ENCODE peak calls at places on chromosomes 11 and 22, in four cellular contexts. E, I, Q and W are unnamed samples.

GRCh38 chr22:44085743-44086741 is 61.9 kb downstream of the PARVB start:
- DNase-seq in E (peak), I (peak), Q (peak), W (peak)

GRCh38 chr11:87097582-87097981 is 59.8 kb downstream of the TMEM135 start:
- DNase-seq in E (peak), Q (no peak), I (peak), W (peak)

GRCh38 chr22:49193348-49193747 is 634.3 kb downstream of the BRD1 start:
- DNase-seq in I (no peak), E (no peak), Q (no peak), W (no peak)

GRCh38 chr11:69950120-69950519 is 128.0 kb upstream of the ANO1 start:
- DNase-seq in I (peak), E (no peak), Q (no peak), W (peak)

GRCh38 chr11:101862410-101863233 is 52.2 kb upstream of the CEP126 start:
- DNase-seq in E (peak), Q (peak), I (peak), W (no peak)

GRCh38 chr11:95989780-95990179 is 65.9 kb upstream of the MTMR2 start:
- DNase-seq in E (no peak), I (no peak), Q (no peak), W (no peak)

GRCh38 chr11:116832350-116833290 is 2.9 kb downstream of the APOC3 start:
- DNase-seq in Q (no peak), I (no peak), E (no peak), W (no peak)

GRCh38 chr11:125933030-125933813 is 12.6 kb upstream of the VSIG10L2 start:
- DNase-seq in I (no peak), E (no peak), Q (no peak), W (peak)

GRCh38 chr11:69908511-69909220 is 89.5 kb upstream of the FGF3 start:
- DNase-seq in E (no peak), I (no peak), Q (no peak), W (no peak)

GRCh38 chr11:15770798-15771414 is 585.4 kb downstream of the SOX6 start:
- DNase-seq in E (peak), I (peak), Q (no peak), W (peak)

GRCh38 chr11:6531267-6531752 is 34.2 kb downstream of the DNHD1 start:
- DNase-seq in I (peak), Q (no peak), E (peak), W (peak)

GRCh38 chr11:31818874-31819331 is 7.8 kb upstream of the PAX6 start:
- DNase-seq in E (no peak), Q (no peak), I (no peak), W (no peak)

GRCh38 chr11:110713469-110713776 is 1.2 kb upstream of the ARHGAP20 start:
- DNase-seq in Q (no peak), E (no peak), I (no peak), W (no peak)

GRCh38 chr11:110711448-110711775 is 825 bp downstream of the ARHGAP20 start:
- DNase-seq in E (no peak), I (no peak), Q (no peak), W (no peak)

GRCh38 chr11:110710520-110711381 is 1.5 kb downstream of the ARHGAP20 start:
- DNase-seq in Q (peak), I (no peak), E (peak), W (no peak)

GRCh38 chr11:110711776-110712642 is at the start of gene ARHGAP20:
- DNase-seq in Q (peak), E (peak), I (peak), W (no peak)

DNA sequence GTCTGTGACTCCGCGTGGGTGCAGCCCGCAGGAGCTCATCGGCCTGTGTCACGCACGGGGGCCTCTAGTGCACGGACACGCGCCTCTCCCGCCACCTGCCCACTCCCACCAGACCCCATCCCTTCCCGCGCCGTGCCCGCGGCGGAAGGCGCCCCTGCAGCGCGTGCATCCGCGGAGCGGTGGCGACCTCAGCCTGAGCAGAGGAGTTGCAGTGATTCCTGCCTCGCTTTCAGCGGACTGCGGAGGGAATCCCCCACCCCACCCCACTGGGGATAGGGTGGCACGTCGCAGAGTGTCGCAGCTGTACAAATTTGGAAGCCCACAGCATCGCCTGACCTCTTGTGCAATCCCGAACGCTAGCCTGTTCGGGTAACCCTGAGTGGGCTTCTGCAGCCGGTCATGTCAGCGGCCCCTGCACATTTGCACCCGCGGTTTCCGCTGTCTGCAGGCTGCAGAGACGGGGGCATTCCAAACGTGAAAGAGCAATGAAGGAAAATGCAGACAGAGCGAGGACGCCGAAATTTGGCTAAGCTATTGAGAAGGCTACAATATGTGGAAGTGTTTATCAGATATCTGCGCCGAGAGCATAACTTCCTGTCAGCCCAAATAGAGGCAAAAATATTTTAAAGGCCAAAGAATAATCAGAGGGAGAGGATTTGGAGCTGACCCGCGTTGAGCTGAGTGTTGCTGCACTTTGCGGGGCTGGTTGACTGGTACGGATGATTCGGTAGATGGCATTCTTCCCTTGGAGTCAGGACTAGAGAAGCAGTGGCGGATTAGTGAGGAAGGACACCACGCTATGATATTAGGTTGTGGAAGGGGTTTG is 619 bp upstream of the ARHGAP20 start:
- DNase-seq in Q (no peak), I (no peak), E (peak), W (no peak)
- H3K4me3 ChIP-seq in Q (peak), I (peak), E (peak), W (peak)

GRCh38 chr11:111980062-111980461 is 42.9 kb downstream of the DIXDC1 start:
- DNase-seq in Q (no peak), E (no peak), I (no peak), W (no peak)

GRCh38 chr11:111983187-111983986 is 41.8 kb upstream of the DLAT start:
- DNase-seq in E (peak), I (peak), Q (no peak), W (no peak)

GRCh38 chr11:111982019-111982464 is 43.2 kb upstream of the DLAT start:
- DNase-seq in E (peak), Q (peak), I (peak), W (no peak)

GRCh38 chr11:111981270-111981669 is 43.9 kb upstream of the DLAT start:
- DNase-seq in E (no peak), Q (no peak), I (no peak), W (no peak)

GRCh38 chr11:111982532-111983186 is 42.5 kb upstream of the DLAT start:
- DNase-seq in E (no peak), I (no peak), Q (no peak), W (no peak)
- H3K4me3 ChIP-seq in E (no peak), I (no peak), Q (no peak), W (no peak)

GRCh38 chr11:65353900-65354264 is 669 bp upstream of the TIGD3 start:
- DNase-seq in E (no peak), Q (no peak), I (no peak), W (no peak)
- H3K4me3 ChIP-seq in E (peak), Q (peak), I (peak), W (peak)

DNA sequence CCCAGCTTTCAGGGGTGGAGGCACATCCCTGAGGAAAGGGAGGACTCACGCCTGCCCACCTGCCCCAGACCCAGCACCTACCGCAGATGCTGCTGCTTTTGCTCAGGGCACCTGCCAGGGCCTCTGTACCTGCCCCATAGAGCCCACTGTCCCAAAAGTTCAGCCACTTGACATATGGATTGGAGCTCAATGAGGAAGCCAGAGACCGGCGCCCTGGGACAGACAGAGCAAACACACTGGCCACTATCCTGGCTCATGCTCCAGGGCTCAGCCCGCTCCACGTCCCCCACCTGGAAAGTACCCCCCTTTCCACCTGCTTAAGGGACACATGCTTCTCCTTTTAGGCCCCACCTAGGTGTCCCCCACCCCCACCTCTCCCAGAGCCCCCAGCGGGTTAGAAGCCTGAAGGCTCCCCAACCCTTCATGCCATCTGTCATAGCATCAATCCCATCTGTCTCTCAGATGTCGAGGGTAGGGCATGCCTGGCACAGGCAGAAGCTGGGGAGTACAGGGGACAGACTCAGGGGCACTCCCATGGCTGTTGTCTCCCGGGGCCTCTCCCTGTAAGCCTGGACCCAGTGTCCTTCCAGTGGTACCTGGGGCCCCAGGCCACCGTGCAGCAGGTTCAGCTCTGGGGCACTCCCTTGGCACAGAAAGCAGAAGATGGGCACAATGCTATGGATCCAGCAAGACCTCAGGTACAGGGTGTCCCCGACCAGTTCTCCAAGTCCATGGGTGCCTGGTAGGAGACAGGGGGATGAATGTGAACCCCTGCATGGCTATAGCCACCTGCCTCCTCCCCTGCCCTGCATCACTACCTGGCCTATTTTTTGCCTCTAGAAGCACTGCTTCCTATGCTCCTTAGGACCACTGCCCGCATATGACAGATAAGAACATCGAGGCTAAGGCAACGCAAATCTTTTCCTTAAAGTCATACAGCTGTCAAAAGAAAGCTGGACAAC is 2.2 kb upstream of the P2RX6 start:
- DNase-seq in E (no peak), I (no peak), Q (no peak), W (no peak)
- H3K4me3 ChIP-seq in E (no peak), I (no peak), Q (no peak), W (no peak)

DNA sequence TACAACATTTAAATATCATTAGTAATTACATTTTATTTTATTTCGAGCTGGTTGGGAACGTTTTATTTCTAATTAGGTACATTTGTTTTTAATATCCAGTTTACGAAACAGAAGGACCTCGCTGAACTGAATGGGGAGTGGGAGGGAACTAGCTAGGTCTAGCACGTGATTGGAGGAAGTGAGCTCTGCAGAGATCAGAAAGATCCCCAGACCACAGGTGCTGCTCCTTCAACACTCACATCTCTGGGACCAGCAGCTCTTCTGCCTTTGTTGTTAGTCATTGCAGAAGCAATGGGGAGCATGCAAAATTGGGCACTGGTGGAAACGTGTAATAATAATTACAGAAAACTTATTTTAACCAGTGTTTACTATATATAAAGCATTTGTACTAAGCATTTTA is 472.1 kb downstream of the MN1 start:
- DNase-seq in Q (no peak), E (no peak), I (no peak), W (peak)
- H3K4me3 ChIP-seq in Q (no peak), E (no peak), I (no peak), W (no peak)